ENCODE peak calls at places on chromosomes 4 and X, in eight cellular contexts. One of them, this sample, is unnamed.

GRCh38 chr4:119627267-119628190 is 1.1 kb downstream of the PDE5A start:
- DNase-seq in body of pancreas: peak
- DNase-seq in A673: peak
- DNase-seq in fibroblast of lung: peak
- DNase-seq in sigmoid colon: peak
- DNase-seq in WTC11: peak
- DNase-seq in endothelial cell: peak
- DNase-seq in tibial nerve: peak
- DNase-seq in this sample: peak

GRCh38 chrX:39823848-39824247 is 273.9 kb downstream of the BCOR start:
- DNase-seq in tibial nerve: no peak
- DNase-seq in WTC11: no peak
- DNase-seq in A673: peak
- DNase-seq in body of pancreas: no peak
- DNase-seq in fibroblast of lung: no peak
- DNase-seq in sigmoid colon: no peak
- DNase-seq in endothelial cell: no peak
- DNase-seq in this sample: no peak

GRCh38 chrX:69616520-69617203 is 749 bp downstream of the EDA start:
- DNase-seq in WTC11: peak
- DNase-seq in sigmoid colon: peak
- DNase-seq in tibial nerve: peak
- DNase-seq in A673: peak
- DNase-seq in body of pancreas: peak
- DNase-seq in fibroblast of lung: no peak
- DNase-seq in endothelial cell: peak
- DNase-seq in this sample: no peak

GRCh38 chrX:119870626-119871131 is 854 bp downstream of the RNF113A start:
- DNase-seq in WTC11: no peak
- DNase-seq in body of pancreas: no peak
- DNase-seq in A673: peak
- DNase-seq in sigmoid colon: peak
- DNase-seq in endothelial cell: peak
- DNase-seq in fibroblast of lung: peak
- DNase-seq in tibial nerve: no peak
- DNase-seq in this sample: peak

GRCh38 chr4:28009541-28009940 is 1148.9 kb downstream of the STIM2 start:
- DNase-seq in fibroblast of lung: no peak
- DNase-seq in endothelial cell: no peak
- DNase-seq in tibial nerve: no peak
- DNase-seq in WTC11: no peak
- DNase-seq in A673: no peak
- DNase-seq in body of pancreas: no peak
- DNase-seq in sigmoid colon: no peak
- DNase-seq in this sample: peak

GRCh38 chrX:103309860-103310591 is 764 bp downstream of the BEX2 start:
- DNase-seq in WTC11: peak
- DNase-seq in body of pancreas: peak
- DNase-seq in sigmoid colon: no peak
- DNase-seq in A673: no peak
- DNase-seq in endothelial cell: no peak
- DNase-seq in tibial nerve: no peak
- DNase-seq in fibroblast of lung: no peak
- DNase-seq in this sample: no peak

GRCh38 chr4:15695240-15695699 is 7.6 kb upstream of the BST1 start:
- DNase-seq in WTC11: peak
- DNase-seq in body of pancreas: no peak
- DNase-seq in sigmoid colon: no peak
- DNase-seq in endothelial cell: no peak
- DNase-seq in A673: no peak
- DNase-seq in tibial nerve: no peak
- DNase-seq in fibroblast of lung: peak
- DNase-seq in this sample: peak

GRCh38 chr4:6991771-6992557 is 51.2 kb upstream of the TADA2B start:
- DNase-seq in fibroblast of lung: peak
- DNase-seq in WTC11: no peak
- DNase-seq in sigmoid colon: no peak
- DNase-seq in A673: peak
- DNase-seq in tibial nerve: peak
- DNase-seq in body of pancreas: peak
- DNase-seq in endothelial cell: no peak
- DNase-seq in this sample: peak

GRCh38 chr4:2962614-2963184 is 507 bp downstream of the NOP14 start:
- DNase-seq in endothelial cell: peak
- DNase-seq in body of pancreas: peak
- DNase-seq in A673: no peak
- DNase-seq in WTC11: peak
- DNase-seq in sigmoid colon: no peak
- DNase-seq in fibroblast of lung: peak
- DNase-seq in tibial nerve: peak
- DNase-seq in this sample: peak

GRCh38 chr4:108042927-108043326 is 53.2 kb downstream of the HADH start:
- DNase-seq in body of pancreas: no peak
- DNase-seq in sigmoid colon: no peak
- DNase-seq in fibroblast of lung: no peak
- DNase-seq in A673: no peak
- DNase-seq in endothelial cell: no peak
- DNase-seq in tibial nerve: no peak
- DNase-seq in WTC11: no peak
- DNase-seq in this sample: no peak

GRCh38 chr4:88106205-88106604 is 52.2 kb downstream of the ABCG2 start:
- DNase-seq in endothelial cell: no peak
- DNase-seq in fibroblast of lung: peak
- DNase-seq in sigmoid colon: no peak
- DNase-seq in tibial nerve: no peak
- DNase-seq in WTC11: no peak
- DNase-seq in A673: no peak
- DNase-seq in body of pancreas: no peak
- DNase-seq in this sample: peak

GRCh38 chr4:118942465-118942864 is 53.8 kb downstream of the SYNPO2 start:
- DNase-seq in WTC11: no peak
- DNase-seq in fibroblast of lung: no peak
- DNase-seq in endothelial cell: no peak
- DNase-seq in A673: peak
- DNase-seq in body of pancreas: no peak
- DNase-seq in tibial nerve: no peak
- DNase-seq in sigmoid colon: no peak
- DNase-seq in this sample: peak

DNA sequence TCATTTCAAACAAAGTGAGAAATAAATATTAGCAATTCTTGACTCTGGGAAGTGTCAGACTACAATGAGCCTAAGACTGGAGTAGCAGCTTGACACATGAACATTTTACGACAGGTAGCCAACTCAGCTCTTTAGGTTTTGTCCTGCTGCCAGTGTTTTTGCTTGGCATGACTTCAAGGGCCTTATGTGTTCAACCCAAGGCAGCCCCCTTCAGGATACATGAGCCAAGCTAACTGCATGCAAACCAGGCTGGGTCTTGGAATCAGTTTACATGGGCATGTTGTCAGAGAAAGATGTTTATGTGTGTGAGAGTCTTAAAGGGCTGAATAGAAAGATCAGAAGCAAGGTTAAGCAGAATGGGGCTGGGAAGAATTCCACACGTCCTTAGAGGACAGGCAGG is 97.4 kb downstream of the NKX6-1 start:
- DNase-seq in endothelial cell: no peak
- DNase-seq in A673: no peak
- DNase-seq in sigmoid colon: no peak
- DNase-seq in WTC11: no peak
- DNase-seq in body of pancreas: peak
- DNase-seq in tibial nerve: no peak
- DNase-seq in fibroblast of lung: peak
- DNase-seq in this sample: no peak
- TF ChIP-seq CTCF in endothelial cell: no peak
- TF ChIP-seq CTCF in A673: no peak
- TF ChIP-seq CTCF in sigmoid colon: no peak
- TF ChIP-seq CTCF in WTC11: no peak
- TF ChIP-seq CTCF in body of pancreas: no peak
- TF ChIP-seq CTCF in tibial nerve: no peak
- TF ChIP-seq CTCF in fibroblast of lung: no peak
- TF ChIP-seq CTCF in this sample: no peak

GRCh38 chrX:125826774-125827451 is 339.2 kb downstream of the DCAF12L2 start:
- DNase-seq in WTC11: no peak
- DNase-seq in sigmoid colon: no peak
- DNase-seq in body of pancreas: no peak
- DNase-seq in fibroblast of lung: no peak
- DNase-seq in tibial nerve: no peak
- DNase-seq in endothelial cell: no peak
- DNase-seq in A673: peak
- DNase-seq in this sample: no peak

DNA sequence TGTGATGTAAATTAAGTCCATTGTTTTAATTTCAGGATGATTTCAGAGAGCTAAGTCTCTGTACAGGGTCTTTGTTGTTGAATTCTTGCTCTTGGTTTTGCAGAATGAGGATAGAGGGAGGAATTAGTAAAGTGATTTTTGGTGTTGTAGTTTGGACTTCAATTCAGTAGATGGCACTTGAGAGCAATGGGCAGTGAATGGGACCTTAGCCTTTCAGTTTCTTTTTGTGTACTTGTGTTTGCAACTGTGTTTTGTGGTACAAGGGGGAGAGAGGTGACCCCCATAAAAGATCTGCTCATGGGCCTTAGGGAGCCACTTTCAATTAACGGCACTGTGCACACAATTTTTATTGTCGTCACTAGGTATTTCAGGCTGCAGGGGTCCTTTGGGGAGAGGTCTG is 340.0 kb downstream of the DCAF12L2 start:
- DNase-seq in endothelial cell: no peak
- DNase-seq in tibial nerve: no peak
- DNase-seq in sigmoid colon: no peak
- DNase-seq in WTC11: no peak
- DNase-seq in body of pancreas: no peak
- DNase-seq in fibroblast of lung: no peak
- DNase-seq in A673: peak
- DNase-seq in this sample: no peak
- TF ChIP-seq CTCF in endothelial cell: no peak
- TF ChIP-seq CTCF in tibial nerve: no peak
- TF ChIP-seq CTCF in sigmoid colon: no peak
- TF ChIP-seq CTCF in WTC11: no peak
- TF ChIP-seq CTCF in body of pancreas: no peak
- TF ChIP-seq CTCF in fibroblast of lung: no peak
- TF ChIP-seq CTCF in A673: peak
- TF ChIP-seq CTCF in this sample: no peak

DNA sequence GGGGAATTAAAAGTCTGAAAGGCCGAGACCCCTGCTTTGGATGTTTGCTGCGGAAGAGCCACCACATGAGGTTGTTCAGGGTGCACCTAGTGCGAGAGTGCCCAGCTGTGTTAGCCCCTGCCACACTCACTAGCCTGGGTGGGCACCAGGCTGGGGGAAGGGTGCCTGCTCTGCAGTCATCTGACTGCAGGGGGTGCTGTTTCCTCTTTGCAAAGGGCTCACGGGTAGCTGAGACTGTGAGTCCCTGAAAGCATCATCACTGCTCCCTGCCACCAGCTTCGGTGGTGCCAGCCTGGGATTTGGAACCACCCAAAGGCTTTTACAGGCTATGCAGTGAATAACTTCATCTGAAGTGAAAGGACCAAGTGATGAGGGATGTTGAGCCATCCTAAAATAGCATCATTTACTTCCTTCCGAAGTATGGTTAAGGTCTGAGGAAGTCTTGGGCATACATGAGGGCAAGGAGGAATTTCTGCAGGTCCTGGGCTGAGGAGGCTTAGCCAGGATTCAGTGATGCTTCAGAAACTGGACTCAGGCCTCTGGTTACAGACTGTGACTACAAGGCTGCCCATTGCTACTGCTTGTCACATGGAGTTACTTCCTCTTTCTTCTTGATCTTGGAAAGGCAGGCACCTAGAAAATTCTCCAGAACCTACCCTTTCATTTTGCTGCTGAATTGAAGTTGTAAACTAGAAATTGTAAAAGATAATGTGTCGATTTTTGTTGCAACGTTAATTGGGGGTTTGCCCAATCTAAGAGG is 293.2 kb upstream of the PRPS2 start:
- DNase-seq in fibroblast of lung: no peak
- DNase-seq in body of pancreas: no peak
- DNase-seq in sigmoid colon: no peak
- DNase-seq in A673: peak
- DNase-seq in tibial nerve: no peak
- DNase-seq in endothelial cell: peak
- DNase-seq in WTC11: peak
- DNase-seq in this sample: no peak
- TF ChIP-seq CTCF in fibroblast of lung: no peak
- TF ChIP-seq CTCF in body of pancreas: no peak
- TF ChIP-seq CTCF in sigmoid colon: no peak
- TF ChIP-seq CTCF in A673: peak
- TF ChIP-seq CTCF in tibial nerve: no peak
- TF ChIP-seq CTCF in endothelial cell: peak
- TF ChIP-seq CTCF in WTC11: peak
- TF ChIP-seq CTCF in this sample: peak

DNA sequence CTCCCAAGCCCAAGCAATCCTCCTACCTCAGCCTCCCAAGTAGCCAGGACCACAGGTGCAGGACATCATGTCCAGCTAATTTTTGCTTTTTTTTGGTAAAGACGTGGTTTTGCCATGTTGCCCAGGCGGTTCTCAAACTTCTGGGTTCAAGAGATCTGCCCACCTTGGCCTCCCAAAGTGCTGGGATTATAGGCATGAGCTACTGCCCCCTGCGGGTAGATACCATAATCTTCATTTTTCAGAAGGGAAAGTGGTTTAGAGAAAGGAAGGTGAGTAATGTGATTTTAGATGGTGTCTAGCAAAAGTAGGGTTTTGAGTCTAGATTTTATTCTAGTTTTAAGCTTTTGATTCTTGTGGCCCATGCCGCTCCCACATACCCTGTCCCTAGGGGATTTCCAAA is 205.3 kb upstream of the CLNK start:
- DNase-seq in tibial nerve: no peak
- DNase-seq in fibroblast of lung: no peak
- DNase-seq in endothelial cell: no peak
- DNase-seq in body of pancreas: no peak
- DNase-seq in WTC11: no peak
- DNase-seq in sigmoid colon: no peak
- DNase-seq in A673: no peak
- DNase-seq in this sample: no peak
- TF ChIP-seq CTCF in tibial nerve: no peak
- TF ChIP-seq CTCF in fibroblast of lung: no peak
- TF ChIP-seq CTCF in endothelial cell: no peak
- TF ChIP-seq CTCF in body of pancreas: no peak
- TF ChIP-seq CTCF in WTC11: no peak
- TF ChIP-seq CTCF in sigmoid colon: no peak
- TF ChIP-seq CTCF in A673: no peak
- TF ChIP-seq CTCF in this sample: no peak